ENCODE peak calls at places on chromosomes 1 and 21, in six cellular contexts. U, J, B, A, W and V are unnamed samples.

GRCh38 chr1:167344112-167344511 is 123.4 kb downstream of the POU2F1 start:
- DNase-seq in U (no peak), J (no peak), B (no peak), A (no peak), W (no peak), V (no peak)

GRCh38 chr1:35885961-35886558 is 3.1 kb downstream of the AGO1 start:
- DNase-seq in U (peak), J (no peak), B (no peak), A (peak), W (peak), V (no peak)

GRCh38 chr1:5888606-5889211 is 103.5 kb downstream of the NPHP4 start:
- DNase-seq in U (no peak), J (no peak), B (no peak), A (no peak), W (no peak), V (peak)

GRCh38 chr21:23162213-23162946 is 2164.2 kb downstream of the NCAM2 start:
- DNase-seq in U (no peak), J (peak), B (no peak), A (no peak), W (no peak), V (no peak)

GRCh38 chr21:18937337-18937736 is 533.8 kb upstream of the TMPRSS15 start:
- DNase-seq in U (no peak), J (no peak), B (no peak), A (no peak), W (no peak), V (no peak)

GRCh38 chr1:67987046-67987799 is 63.2 kb downstream of the DIRAS3 start:
- DNase-seq in U (no peak), J (no peak), B (peak), A (no peak), W (no peak), V (no peak)

GRCh38 chr1:153534933-153535663 is 693 bp downstream of the S100A6 start:
- DNase-seq in U (no peak), J (peak), B (peak), A (peak), W (no peak), V (no peak)

GRCh38 chr1:21614419-21615115 is 54.6 kb downstream of the RAP1GAP start:
- DNase-seq in U (no peak), J (no peak), B (no peak), A (no peak), W (no peak), V (no peak)

DNA sequence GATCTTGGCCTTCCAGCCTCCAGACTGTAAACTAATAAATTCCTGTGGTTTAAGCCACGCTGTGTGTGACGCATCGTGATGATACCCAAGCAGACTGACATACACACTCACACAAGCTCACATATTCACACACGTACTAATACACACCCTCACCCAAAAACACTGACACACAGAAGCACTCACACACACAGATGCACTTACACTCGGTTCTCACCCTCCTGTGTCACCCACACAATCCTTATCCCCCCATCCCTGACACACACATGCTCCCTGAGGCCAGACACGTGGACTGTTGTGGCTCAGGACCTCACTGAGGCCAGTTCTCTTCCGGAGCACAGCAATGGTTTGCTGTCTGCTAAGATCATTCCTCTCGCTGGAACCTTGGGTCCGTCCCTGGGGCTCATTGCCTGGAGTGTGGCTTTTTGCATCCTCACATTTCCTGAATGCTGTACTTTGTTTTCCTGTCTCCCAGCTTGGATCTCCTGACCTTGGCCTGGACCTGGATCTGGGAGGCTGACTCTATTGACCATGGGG is 76.9 kb upstream of the LYST start:
- DNase-seq in U (no peak), J (no peak), B (no peak), A (no peak), W (no peak), V (no peak)
- TF ChIP-seq JUN in U (no peak), J (no peak), B (no peak), A (no peak), W (no peak), V (no peak)

GRCh38 chr1:113390871-113391642 is 742 bp downstream of the MAGI3 start:
- DNase-seq in U (peak), J (peak), B (peak), A (peak), W (no peak), V (no peak)
- TF ChIP-seq JUN in U (no peak), J (no peak), B (no peak), A (no peak), W (no peak), V (no peak)

GRCh38 chr21:42229676-42230075 is 10.7 kb downstream of the ABCG1 start:
- DNase-seq in U (no peak), J (peak), B (no peak), A (no peak), W (no peak), V (no peak)
- TF ChIP-seq JUN in U (no peak), J (no peak), B (no peak), A (no peak), W (no peak), V (no peak)

DNA sequence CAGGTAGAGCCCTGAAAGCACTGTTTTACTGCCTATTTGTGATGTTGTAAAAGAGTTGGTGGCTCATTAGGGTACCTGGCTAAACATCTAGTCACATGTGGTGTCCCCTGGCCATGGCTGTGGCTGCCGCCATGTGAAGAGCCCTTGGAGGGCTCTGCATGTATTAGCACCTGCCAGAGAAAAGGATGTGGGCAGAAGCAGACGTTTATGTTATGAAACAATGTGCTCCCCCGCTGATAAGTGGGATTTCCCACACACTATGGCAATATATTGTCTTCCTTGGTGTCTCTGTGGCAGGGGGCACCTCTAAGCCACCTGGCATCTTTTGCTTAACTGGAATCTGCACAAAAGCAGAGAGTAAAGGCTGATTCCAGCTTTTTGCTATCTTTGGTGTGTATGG is 9.6 kb downstream of the TENT5C start:
- DNase-seq in U (no peak), J (no peak), B (no peak), A (no peak), W (no peak), V (no peak)
- TF ChIP-seq JUN in U (no peak), J (no peak), B (no peak), A (no peak), W (no peak), V (no peak)

GRCh38 chr21:26445440-26445839 is 127.6 kb downstream of the CYYR1 start:
- DNase-seq in U (no peak), J (no peak), B (no peak), A (no peak), W (no peak), V (no peak)

GRCh38 chr21:26448751-26449150 is 124.3 kb downstream of the CYYR1 start:
- DNase-seq in U (no peak), J (no peak), B (no peak), A (no peak), W (no peak), V (no peak)

GRCh38 chr21:26447932-26448331 is 125.2 kb downstream of the CYYR1 start:
- DNase-seq in U (no peak), J (no peak), B (no peak), A (no peak), W (no peak), V (no peak)

GRCh38 chr21:26451014-26451740 is 121.9 kb downstream of the CYYR1 start:
- DNase-seq in U (no peak), J (no peak), B (no peak), A (no peak), W (no peak), V (no peak)

DNA sequence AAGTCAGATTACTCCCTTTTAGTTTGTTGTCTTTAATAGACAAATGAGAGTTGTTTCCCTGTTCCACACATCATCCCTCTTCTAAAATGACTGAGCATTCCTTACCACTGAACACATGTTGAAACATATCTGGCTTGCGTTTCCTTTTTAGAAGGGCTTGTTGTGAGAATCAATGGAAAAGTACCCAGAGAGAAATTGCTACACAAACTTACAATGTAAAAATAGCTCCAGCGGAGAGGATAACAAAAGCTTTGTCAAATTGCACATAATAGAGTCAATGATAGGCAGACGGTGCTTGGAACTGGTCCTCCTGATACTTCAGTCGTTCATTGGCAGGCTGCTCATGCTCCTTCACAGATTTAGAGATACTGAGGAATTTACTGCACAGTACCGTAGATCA is 123.9 kb downstream of the CYYR1 start:
- DNase-seq in U (no peak), J (peak), B (no peak), A (no peak), W (no peak), V (no peak)
- TF ChIP-seq JUN in U (no peak), J (no peak), B (no peak), A (no peak), W (no peak), V (no peak)

DNA sequence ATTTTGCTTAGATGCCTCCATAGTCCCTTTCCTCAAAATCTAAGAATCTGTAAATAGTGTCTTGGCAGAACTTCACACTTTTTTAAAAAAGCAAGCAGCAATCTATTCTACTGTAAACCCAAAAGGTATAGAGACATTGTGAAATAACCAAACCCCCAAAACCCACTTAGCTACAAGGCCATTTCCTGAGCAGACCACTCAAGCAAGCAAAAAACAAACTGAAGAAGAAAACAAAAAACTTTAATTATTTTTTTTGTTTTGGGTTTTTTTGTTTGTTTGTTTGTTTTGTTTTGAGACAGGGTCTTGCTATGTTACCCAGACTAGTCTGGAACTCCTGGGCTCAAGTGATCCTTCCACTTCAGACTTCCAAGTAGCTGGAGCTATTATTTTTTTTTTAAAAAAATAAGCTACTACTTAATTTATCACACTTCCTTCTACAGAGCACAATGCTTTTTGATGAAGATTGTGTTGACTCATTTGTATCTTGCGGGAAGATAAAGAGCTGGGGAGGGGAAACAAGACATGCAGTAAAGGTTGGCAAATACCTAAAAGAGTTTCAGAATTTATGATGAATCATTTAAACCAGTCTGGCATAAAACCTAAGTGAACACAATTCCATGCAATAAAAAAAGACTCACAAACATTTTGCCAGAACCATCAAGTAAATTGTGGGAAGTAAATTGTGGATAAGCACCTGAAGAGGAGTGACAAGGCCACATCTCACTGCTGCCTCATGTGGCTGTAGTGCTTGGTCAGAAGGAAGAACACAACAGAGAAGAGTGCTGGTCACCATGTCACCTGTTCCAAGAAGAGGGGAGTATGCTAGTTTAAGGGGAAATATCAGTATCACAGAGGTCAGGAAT is 2.7 kb upstream of the PTPN22 start:
- DNase-seq in U (no peak), J (peak), B (no peak), A (peak), W (no peak), V (peak)
- TF ChIP-seq JUN in U (no peak), J (no peak), B (no peak), A (no peak), W (no peak), V (no peak)

GRCh38 chr1:38117444-38117887 is 70.9 kb upstream of the POU3F1 start:
- DNase-seq in U (no peak), J (no peak), B (no peak), A (no peak), W (no peak), V (no peak)
- TF ChIP-seq JUN in U (no peak), J (no peak), B (no peak), A (no peak), W (no peak), V (no peak)

DNA sequence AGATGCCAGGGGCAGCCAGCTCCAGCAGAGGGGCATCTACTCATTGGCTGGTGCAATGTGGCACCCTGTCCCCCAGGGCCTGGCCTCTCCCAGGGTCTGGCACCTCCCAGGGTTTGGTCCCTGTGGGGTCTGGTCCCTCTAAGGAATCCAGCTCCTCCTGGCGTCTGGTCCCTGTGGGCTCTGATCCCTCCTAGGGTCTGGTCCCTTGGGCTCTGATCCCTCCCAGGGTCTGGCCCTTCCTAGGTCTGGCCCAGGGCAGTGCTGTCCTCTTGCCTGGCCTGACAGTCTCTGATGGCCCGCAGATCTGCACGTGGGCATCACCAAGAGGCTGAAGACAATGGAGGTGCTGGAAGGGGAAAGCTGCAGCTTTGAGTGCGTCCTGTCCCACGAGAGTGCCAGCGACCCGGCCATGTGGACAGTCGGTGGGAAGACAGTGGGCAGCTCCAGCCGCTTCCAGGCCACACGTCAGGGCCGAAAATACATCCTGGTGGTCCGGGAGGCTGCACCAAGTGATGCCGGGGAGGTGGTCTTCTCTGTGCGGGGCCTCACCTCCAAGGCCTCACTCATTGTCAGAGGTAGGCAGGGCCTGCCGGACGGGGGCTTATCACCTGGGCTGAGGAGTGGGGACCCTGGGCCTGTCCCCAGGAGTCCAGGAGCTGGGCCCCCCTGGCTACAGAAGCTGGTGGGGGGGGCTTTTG is 73.9 kb downstream of the OBSCN start:
- DNase-seq in U (peak), J (no peak), B (no peak), A (no peak), W (no peak), V (no peak)
- TF ChIP-seq JUN in U (no peak), J (no peak), B (no peak), A (no peak), W (no peak), V (no peak)

GRCh38 chr1:39105841-39106765 is 80.0 kb downstream of the NDUFS5 start:
- DNase-seq in U (peak), J (peak), B (no peak), A (no peak), W (no peak), V (peak)
- TF ChIP-seq JUN in U (no peak), J (no peak), B (no peak), A (no peak), W (no peak), V (no peak)

GRCh38 chr1:94591791-94592565 is 50.4 kb upstream of the F3 start:
- DNase-seq in U (no peak), J (no peak), B (no peak), A (no peak), W (no peak), V (no peak)

GRCh38 chr1:94592566-94592920 is 51.0 kb upstream of the F3 start:
- DNase-seq in U (no peak), J (no peak), B (no peak), A (no peak), W (no peak), V (no peak)

GRCh38 chr1:94593611-94594010 is 52.1 kb upstream of the F3 start:
- DNase-seq in U (no peak), J (no peak), B (no peak), A (no peak), W (no peak), V (no peak)

GRCh38 chr1:94589728-94590127 is 48.2 kb upstream of the F3 start:
- DNase-seq in U (no peak), J (no peak), B (no peak), A (no peak), W (no peak), V (no peak)

GRCh38 chr1:94590203-94591137 is 48.9 kb upstream of the F3 start:
- DNase-seq in U (no peak), J (no peak), B (no peak), A (no peak), W (no peak), V (no peak)
- TF ChIP-seq JUN in U (no peak), J (no peak), B (no peak), A (no peak), W (no peak), V (no peak)